ENCODE peak calls at places on chromosomes 11 and 22, in eight cellular contexts. One of them, this sample, is unnamed.

GRCh38 chr11:61369372-61370348 is 7.5 kb downstream of the TMEM138 start:
- DNase-seq in fibroblast of mammary gland: peak
- DNase-seq in choroid plexus epithelial cell: peak
- DNase-seq in heart right ventricle: peak
- DNase-seq in cardiac fibroblast: peak
- DNase-seq in brain microvascular endothelial cell: peak
- DNase-seq in suprapubic skin: no peak
- DNase-seq in AG10803: peak
- DNase-seq in this sample: no peak

GRCh38 chr11:27719575-27719925 is 19.3 kb upstream of the BDNF start:
- DNase-seq in fibroblast of mammary gland: no peak
- DNase-seq in choroid plexus epithelial cell: no peak
- DNase-seq in heart right ventricle: no peak
- DNase-seq in cardiac fibroblast: no peak
- DNase-seq in brain microvascular endothelial cell: no peak
- DNase-seq in suprapubic skin: no peak
- DNase-seq in AG10803: no peak
- DNase-seq in this sample: no peak

GRCh38 chr11:47451436-47451835 is 2.5 kb upstream of the RAPSN start:
- DNase-seq in fibroblast of mammary gland: no peak
- DNase-seq in choroid plexus epithelial cell: no peak
- DNase-seq in heart right ventricle: no peak
- DNase-seq in cardiac fibroblast: no peak
- DNase-seq in brain microvascular endothelial cell: no peak
- DNase-seq in suprapubic skin: no peak
- DNase-seq in AG10803: no peak
- DNase-seq in this sample: no peak

GRCh38 chr11:8209208-8209807 is 40.5 kb upstream of the RIC3 start:
- DNase-seq in fibroblast of mammary gland: no peak
- DNase-seq in choroid plexus epithelial cell: no peak
- DNase-seq in heart right ventricle: peak
- DNase-seq in cardiac fibroblast: no peak
- DNase-seq in brain microvascular endothelial cell: no peak
- DNase-seq in suprapubic skin: no peak
- DNase-seq in AG10803: no peak
- DNase-seq in this sample: peak

GRCh38 chr11:76510060-76511047 is 65.5 kb downstream of the EMSY start:
- DNase-seq in fibroblast of mammary gland: no peak
- DNase-seq in choroid plexus epithelial cell: peak
- DNase-seq in heart right ventricle: no peak
- DNase-seq in cardiac fibroblast: peak
- DNase-seq in brain microvascular endothelial cell: peak
- DNase-seq in suprapubic skin: no peak
- DNase-seq in AG10803: peak
- DNase-seq in this sample: no peak

GRCh38 chr11:101255036-101255435 is 125.4 kb upstream of the PGR start:
- DNase-seq in fibroblast of mammary gland: no peak
- DNase-seq in choroid plexus epithelial cell: no peak
- DNase-seq in heart right ventricle: no peak
- DNase-seq in cardiac fibroblast: no peak
- DNase-seq in brain microvascular endothelial cell: no peak
- DNase-seq in suprapubic skin: no peak
- DNase-seq in AG10803: no peak
- DNase-seq in this sample: no peak

GRCh38 chr11:75365711-75366181 is 14.3 kb upstream of the ARRB1 start:
- DNase-seq in fibroblast of mammary gland: peak
- DNase-seq in choroid plexus epithelial cell: peak
- DNase-seq in heart right ventricle: no peak
- DNase-seq in cardiac fibroblast: peak
- DNase-seq in brain microvascular endothelial cell: peak
- DNase-seq in suprapubic skin: no peak
- DNase-seq in AG10803: peak
- DNase-seq in this sample: no peak

GRCh38 chr11:133157180-133157579 is 375.1 kb downstream of the OPCML start:
- DNase-seq in fibroblast of mammary gland: no peak
- DNase-seq in choroid plexus epithelial cell: no peak
- DNase-seq in heart right ventricle: peak
- DNase-seq in cardiac fibroblast: no peak
- DNase-seq in brain microvascular endothelial cell: no peak
- DNase-seq in suprapubic skin: no peak
- DNase-seq in AG10803: no peak
- DNase-seq in this sample: no peak

GRCh38 chr22:20053407-20054033 is 26.5 kb upstream of the DGCR8 start:
- DNase-seq in fibroblast of mammary gland: no peak
- DNase-seq in choroid plexus epithelial cell: no peak
- DNase-seq in heart right ventricle: peak
- DNase-seq in cardiac fibroblast: no peak
- DNase-seq in brain microvascular endothelial cell: no peak
- DNase-seq in suprapubic skin: no peak
- DNase-seq in AG10803: no peak
- DNase-seq in this sample: no peak

GRCh38 chr11:15113381-15113780 is 1.3 kb upstream of the INSC start:
- DNase-seq in fibroblast of mammary gland: no peak
- DNase-seq in choroid plexus epithelial cell: no peak
- DNase-seq in heart right ventricle: no peak
- DNase-seq in cardiac fibroblast: no peak
- DNase-seq in brain microvascular endothelial cell: no peak
- DNase-seq in suprapubic skin: no peak
- DNase-seq in AG10803: no peak
- DNase-seq in this sample: no peak

GRCh38 chr11:86818466-86819282 is 18.3 kb downstream of the PRSS23 start:
- DNase-seq in fibroblast of mammary gland: peak
- DNase-seq in choroid plexus epithelial cell: peak
- DNase-seq in heart right ventricle: no peak
- DNase-seq in cardiac fibroblast: peak
- DNase-seq in brain microvascular endothelial cell: no peak
- DNase-seq in suprapubic skin: no peak
- DNase-seq in AG10803: peak
- DNase-seq in this sample: peak

GRCh38 chr11:75439495-75440120 is 6.6 kb upstream of the KLHL35 start:
- DNase-seq in fibroblast of mammary gland: no peak
- DNase-seq in choroid plexus epithelial cell: no peak
- DNase-seq in heart right ventricle: no peak
- DNase-seq in cardiac fibroblast: no peak
- DNase-seq in brain microvascular endothelial cell: no peak
- DNase-seq in suprapubic skin: no peak
- DNase-seq in AG10803: no peak
- DNase-seq in this sample: no peak

GRCh38 chr22:36768141-36768540 is 7.8 kb downstream of the IFT27 start:
- DNase-seq in fibroblast of mammary gland: no peak
- DNase-seq in choroid plexus epithelial cell: no peak
- DNase-seq in heart right ventricle: no peak
- DNase-seq in cardiac fibroblast: no peak
- DNase-seq in brain microvascular endothelial cell: no peak
- DNase-seq in suprapubic skin: no peak
- DNase-seq in AG10803: no peak
- DNase-seq in this sample: no peak

GRCh38 chr11:8584511-8584910 is 9.5 kb downstream of the STK33 start:
- DNase-seq in fibroblast of mammary gland: no peak
- DNase-seq in choroid plexus epithelial cell: no peak
- DNase-seq in heart right ventricle: no peak
- DNase-seq in cardiac fibroblast: no peak
- DNase-seq in brain microvascular endothelial cell: no peak
- DNase-seq in suprapubic skin: no peak
- DNase-seq in AG10803: no peak
- DNase-seq in this sample: no peak

GRCh38 chr11:121300313-121300971 is 7.9 kb downstream of the SC5D start:
- DNase-seq in fibroblast of mammary gland: peak
- DNase-seq in choroid plexus epithelial cell: no peak
- DNase-seq in heart right ventricle: no peak
- DNase-seq in cardiac fibroblast: peak
- DNase-seq in brain microvascular endothelial cell: no peak
- DNase-seq in suprapubic skin: no peak
- DNase-seq in AG10803: no peak
- DNase-seq in this sample: no peak

GRCh38 chr11:44826922-44827643 is 100.3 kb downstream of the TSPAN18 start:
- DNase-seq in fibroblast of mammary gland: no peak
- DNase-seq in choroid plexus epithelial cell: no peak
- DNase-seq in heart right ventricle: no peak
- DNase-seq in cardiac fibroblast: no peak
- DNase-seq in brain microvascular endothelial cell: no peak
- DNase-seq in suprapubic skin: no peak
- DNase-seq in AG10803: no peak
- DNase-seq in this sample: no peak

GRCh38 chr11:44825058-44825795 is 98.5 kb downstream of the TSPAN18 start:
- DNase-seq in fibroblast of mammary gland: no peak
- DNase-seq in choroid plexus epithelial cell: no peak
- DNase-seq in heart right ventricle: no peak
- DNase-seq in cardiac fibroblast: no peak
- DNase-seq in brain microvascular endothelial cell: no peak
- DNase-seq in suprapubic skin: no peak
- DNase-seq in AG10803: no peak
- DNase-seq in this sample: no peak

GRCh38 chr11:44823920-44824704 is 97.3 kb downstream of the TSPAN18 start:
- DNase-seq in fibroblast of mammary gland: no peak
- DNase-seq in choroid plexus epithelial cell: no peak
- DNase-seq in heart right ventricle: no peak
- DNase-seq in cardiac fibroblast: peak
- DNase-seq in brain microvascular endothelial cell: no peak
- DNase-seq in suprapubic skin: no peak
- DNase-seq in AG10803: no peak
- DNase-seq in this sample: peak

GRCh38 chr11:44822369-44822768 is 95.6 kb downstream of the TSPAN18 start:
- DNase-seq in fibroblast of mammary gland: no peak
- DNase-seq in choroid plexus epithelial cell: no peak
- DNase-seq in heart right ventricle: no peak
- DNase-seq in cardiac fibroblast: no peak
- DNase-seq in brain microvascular endothelial cell: no peak
- DNase-seq in suprapubic skin: no peak
- DNase-seq in AG10803: no peak
- DNase-seq in this sample: no peak

DNA sequence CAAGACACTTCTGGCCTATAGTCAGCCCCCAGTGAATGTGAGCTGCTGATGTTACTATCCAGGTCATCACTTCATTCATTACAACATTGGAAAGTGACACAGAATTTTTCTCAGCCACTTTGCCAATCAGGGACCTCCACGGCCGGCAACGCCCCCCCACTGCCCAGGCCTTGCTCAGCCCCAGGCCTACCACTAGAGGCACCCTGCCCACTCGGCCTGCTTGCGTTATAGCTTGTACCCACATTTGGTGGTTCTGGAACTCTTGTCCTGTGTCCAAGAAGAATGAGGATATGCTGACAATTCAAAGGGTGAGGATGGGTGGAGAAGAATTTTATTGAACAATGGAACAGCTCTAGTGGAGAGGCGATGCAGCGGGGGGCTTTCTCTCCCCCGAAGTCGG is 96.2 kb downstream of the TSPAN18 start:
- DNase-seq in fibroblast of mammary gland: peak
- DNase-seq in choroid plexus epithelial cell: no peak
- DNase-seq in heart right ventricle: no peak
- DNase-seq in cardiac fibroblast: no peak
- DNase-seq in brain microvascular endothelial cell: no peak
- DNase-seq in suprapubic skin: no peak
- DNase-seq in AG10803: no peak
- DNase-seq in this sample: no peak
- TF ChIP-seq CTCF in fibroblast of mammary gland: peak
- TF ChIP-seq CTCF in choroid plexus epithelial cell: peak
- TF ChIP-seq CTCF in heart right ventricle: no peak
- TF ChIP-seq CTCF in cardiac fibroblast: peak
- TF ChIP-seq CTCF in brain microvascular endothelial cell: peak
- TF ChIP-seq CTCF in suprapubic skin: no peak
- TF ChIP-seq CTCF in AG10803: peak
- TF ChIP-seq CTCF in this sample: no peak

GRCh38 chr11:45266693-45267451 is 19.3 kb downstream of the SYT13 start:
- DNase-seq in fibroblast of mammary gland: no peak
- DNase-seq in choroid plexus epithelial cell: no peak
- DNase-seq in heart right ventricle: no peak
- DNase-seq in cardiac fibroblast: no peak
- DNase-seq in brain microvascular endothelial cell: no peak
- DNase-seq in suprapubic skin: no peak
- DNase-seq in AG10803: no peak
- DNase-seq in this sample: peak
- H3K4me3 ChIP-seq in fibroblast of mammary gland: no peak
- H3K4me3 ChIP-seq in choroid plexus epithelial cell: no peak
- H3K4me3 ChIP-seq in heart right ventricle: no peak
- H3K4me3 ChIP-seq in cardiac fibroblast: no peak
- H3K4me3 ChIP-seq in brain microvascular endothelial cell: no peak
- H3K4me3 ChIP-seq in suprapubic skin: no peak
- H3K4me3 ChIP-seq in AG10803: no peak
- H3K4me3 ChIP-seq in this sample: no peak

DNA sequence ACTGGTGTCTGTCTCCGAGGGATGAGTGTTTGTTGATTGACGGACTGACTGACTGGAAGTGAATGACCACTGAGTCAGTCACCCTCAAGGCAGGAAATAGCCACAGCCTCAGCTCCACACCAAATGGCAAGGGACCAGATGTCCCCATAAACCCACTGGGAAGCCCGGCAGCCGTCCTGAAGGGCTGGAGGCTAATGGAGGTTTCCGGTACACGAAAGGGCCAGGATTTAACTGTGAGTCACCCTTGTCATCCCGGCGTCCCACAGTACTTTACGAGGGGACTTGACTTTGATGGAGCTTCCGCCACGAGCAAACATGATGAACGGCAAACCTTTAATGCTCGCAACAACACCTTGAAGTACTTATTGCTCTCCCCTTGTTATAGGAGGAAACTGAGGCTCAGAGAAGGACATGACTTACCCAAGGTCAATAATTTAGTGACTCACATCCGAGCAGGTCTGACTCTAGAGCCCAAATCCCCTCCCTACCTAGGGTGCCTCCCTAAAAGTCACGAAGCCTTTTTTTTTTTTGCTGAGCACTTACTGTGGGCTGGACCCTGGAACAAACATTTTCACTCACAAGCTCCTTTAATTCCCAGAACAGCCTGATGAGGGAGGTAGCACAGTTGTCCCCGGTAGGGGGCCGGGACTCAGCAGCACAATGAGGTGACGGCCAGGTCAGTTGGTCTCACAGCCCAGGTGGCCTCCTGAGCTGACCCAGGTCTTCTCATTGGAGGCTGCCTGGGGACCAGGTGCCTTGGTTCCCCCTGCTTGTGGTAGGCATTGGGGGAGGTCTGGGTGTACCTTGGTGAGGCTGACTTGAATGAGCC is 25.2 kb upstream of the GCAT start:
- DNase-seq in fibroblast of mammary gland: peak
- DNase-seq in choroid plexus epithelial cell: no peak
- DNase-seq in heart right ventricle: no peak
- DNase-seq in cardiac fibroblast: no peak
- DNase-seq in brain microvascular endothelial cell: no peak
- DNase-seq in suprapubic skin: no peak
- DNase-seq in AG10803: peak
- DNase-seq in this sample: no peak
- TF ChIP-seq CTCF in fibroblast of mammary gland: no peak
- TF ChIP-seq CTCF in choroid plexus epithelial cell: peak
- TF ChIP-seq CTCF in heart right ventricle: no peak
- TF ChIP-seq CTCF in cardiac fibroblast: no peak
- TF ChIP-seq CTCF in brain microvascular endothelial cell: peak
- TF ChIP-seq CTCF in suprapubic skin: no peak
- TF ChIP-seq CTCF in AG10803: peak
- TF ChIP-seq CTCF in this sample: no peak

DNA sequence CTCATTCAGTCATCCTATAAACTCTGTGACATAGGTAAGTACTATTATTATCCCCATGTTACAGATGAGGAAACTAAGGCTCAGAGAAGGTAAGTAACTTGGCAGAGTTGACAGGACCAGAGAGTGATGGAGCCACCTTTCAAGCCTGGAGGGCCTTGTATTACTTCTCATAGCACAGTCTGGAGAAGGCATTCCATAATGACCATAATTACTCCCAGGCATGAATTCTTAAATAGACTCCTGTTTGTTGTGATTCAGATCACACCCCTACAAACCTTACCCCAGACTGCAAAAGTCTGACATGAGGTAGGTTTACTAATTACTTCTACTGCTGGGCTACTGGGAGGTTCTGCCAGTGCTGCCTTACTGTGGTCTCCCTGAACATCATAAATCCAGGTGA is 77.0 kb downstream of the CD44 start:
- DNase-seq in fibroblast of mammary gland: no peak
- DNase-seq in choroid plexus epithelial cell: no peak
- DNase-seq in heart right ventricle: no peak
- DNase-seq in cardiac fibroblast: no peak
- DNase-seq in brain microvascular endothelial cell: no peak
- DNase-seq in suprapubic skin: no peak
- DNase-seq in AG10803: peak
- DNase-seq in this sample: no peak
- H3K4me3 ChIP-seq in fibroblast of mammary gland: no peak
- H3K4me3 ChIP-seq in choroid plexus epithelial cell: no peak
- H3K4me3 ChIP-seq in heart right ventricle: no peak
- H3K4me3 ChIP-seq in cardiac fibroblast: no peak
- H3K4me3 ChIP-seq in brain microvascular endothelial cell: no peak
- H3K4me3 ChIP-seq in suprapubic skin: no peak
- H3K4me3 ChIP-seq in AG10803: no peak
- H3K4me3 ChIP-seq in this sample: no peak

This sample was measured in Caco-2.